ENCODE peak calls at places on chromosomes 5 and 9, in nine cellular contexts. F is gastrocnemius medialis, O is heart right ventricle, P is sigmoid colon, B is PC-9, Z is esophagus squamous epithelium, G is MM.1S, W is pancreas, S is IMR-90. Q is an unnamed sample.

GRCh38 chr9:133979921-133980863 is 11.9 kb downstream of the VAV2 start:
- DNase-seq in F (no peak), O (no peak), P (peak), B (peak), Z (no peak), G (no peak), W (peak), S (no peak), Q (no peak)

GRCh38 chr5:80184235-80185023 is 71.4 kb downstream of the SERINC5 start:
- DNase-seq in F (no peak), O (no peak), P (no peak), B (peak), Z (no peak), G (no peak), W (peak), S (no peak), Q (no peak)

GRCh38 chr9:95511232-95511951 is 5.4 kb downstream of the PTCH1 start:
- DNase-seq in F (peak), O (no peak), P (peak), B (peak), Z (no peak), G (peak), W (no peak), S (peak), Q (no peak)

GRCh38 chr9:129988607-129989361 is 54.2 kb downstream of the FNBP1 start:
- DNase-seq in F (no peak), O (no peak), P (no peak), B (no peak), Z (no peak), G (peak), W (no peak), S (no peak), Q (no peak)

GRCh38 chr5:140239939-140240700 is 62.8 kb downstream of the PFDN1 start:
- DNase-seq in F (peak), O (peak), P (peak), B (peak), Z (no peak), G (peak), W (peak), S (peak), Q (no peak)

GRCh38 chr9:136462664-136463063 is 20.2 kb downstream of the SEC16A start:
- DNase-seq in F (no peak), O (no peak), P (no peak), B (no peak), Z (no peak), G (no peak), W (no peak), S (no peak), Q (no peak)

GRCh38 chr5:59793000-59793399 is 100.5 kb downstream of the PDE4D start:
- DNase-seq in F (peak), O (peak), P (peak), B (peak), Z (no peak), G (no peak), W (no peak), S (peak), Q (peak)

GRCh38 chr9:73200694-73201432 is 49.2 kb downstream of the ANXA1 start:
- DNase-seq in F (no peak), O (no peak), P (no peak), B (peak), Z (no peak), G (peak), W (no peak), S (peak), Q (no peak)

GRCh38 chr5:3911111-3911510 is 315.5 kb downstream of the IRX1 start:
- DNase-seq in F (no peak), O (no peak), P (no peak), B (no peak), Z (no peak), G (no peak), W (no peak), S (no peak), Q (no peak)

GRCh38 chr9:134031071-134031470 is 5.8 kb downstream of the BRD3OS start:
- DNase-seq in F (no peak), O (no peak), P (peak), B (no peak), Z (no peak), G (no peak), W (no peak), S (no peak), Q (no peak)

DNA sequence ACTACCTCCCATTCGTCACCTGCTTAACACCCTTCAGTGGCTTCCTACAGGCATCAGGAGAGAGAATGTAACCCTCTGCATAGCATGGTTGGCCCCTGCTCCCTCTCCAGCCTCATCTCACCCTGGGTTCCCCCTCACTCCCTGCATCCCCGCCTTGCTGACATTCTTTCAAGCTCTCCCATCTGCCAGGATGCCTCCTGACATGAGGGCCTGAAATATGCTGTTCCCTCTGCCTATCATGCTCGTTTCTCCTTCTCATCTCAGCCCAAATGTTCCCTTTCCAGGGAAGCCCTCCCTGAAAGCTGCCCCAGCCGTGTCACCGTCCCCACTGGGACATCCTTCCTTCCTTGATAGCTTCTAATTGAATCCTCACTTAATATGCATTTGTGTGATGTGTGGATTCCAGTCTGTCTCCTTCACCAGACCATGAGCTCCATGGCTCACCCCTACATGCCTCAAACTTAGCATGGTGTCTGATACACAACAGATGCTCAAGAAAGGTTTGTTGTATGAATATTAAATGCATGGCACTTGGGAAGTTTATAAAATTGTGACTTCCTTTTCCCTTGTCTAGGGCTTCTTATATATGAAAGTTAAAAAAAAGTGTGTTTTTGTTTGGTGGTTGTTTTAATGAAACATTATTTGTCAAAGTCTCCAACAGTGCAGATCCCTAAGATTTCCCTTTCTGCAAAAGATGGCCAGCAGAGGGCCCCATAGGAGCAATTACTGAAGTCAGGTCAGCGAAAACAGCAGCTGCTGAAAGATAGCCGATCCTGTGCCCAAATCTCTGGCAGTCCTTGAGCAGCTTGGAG is 7.3 kb upstream of the C5orf58 start:
- DNase-seq in F (peak), O (peak), P (peak), B (peak), Z (no peak), G (peak), W (peak), S (peak), Q (no peak)
- TF ChIP-seq CTCF in F (peak), O (peak), P (peak), B (peak), Z (peak), G (peak), W (no peak), S (peak), Q (peak)

GRCh38 chr9:110029815-110030480 is 178.0 kb downstream of the C9orf152 start:
- DNase-seq in F (no peak), O (no peak), P (no peak), B (no peak), Z (no peak), G (no peak), W (no peak), S (no peak), Q (no peak)
- H3K4me3 ChIP-seq in F (no peak), O (no peak), P (no peak), B (no peak), Z (no peak), G (no peak), W (no peak), S (no peak), Q (no peak)

GRCh38 chr9:98231770-98232478 is 23.5 kb downstream of the TBC1D2 start:
- DNase-seq in F (no peak), O (no peak), P (peak), B (no peak), Z (no peak), G (no peak), W (no peak), S (peak), Q (peak)
- H3K27ac ChIP-seq in F (no peak), O (no peak), P (no peak), B (peak), Z (no peak), G (no peak), W (no peak), S (peak), Q (peak)

DNA sequence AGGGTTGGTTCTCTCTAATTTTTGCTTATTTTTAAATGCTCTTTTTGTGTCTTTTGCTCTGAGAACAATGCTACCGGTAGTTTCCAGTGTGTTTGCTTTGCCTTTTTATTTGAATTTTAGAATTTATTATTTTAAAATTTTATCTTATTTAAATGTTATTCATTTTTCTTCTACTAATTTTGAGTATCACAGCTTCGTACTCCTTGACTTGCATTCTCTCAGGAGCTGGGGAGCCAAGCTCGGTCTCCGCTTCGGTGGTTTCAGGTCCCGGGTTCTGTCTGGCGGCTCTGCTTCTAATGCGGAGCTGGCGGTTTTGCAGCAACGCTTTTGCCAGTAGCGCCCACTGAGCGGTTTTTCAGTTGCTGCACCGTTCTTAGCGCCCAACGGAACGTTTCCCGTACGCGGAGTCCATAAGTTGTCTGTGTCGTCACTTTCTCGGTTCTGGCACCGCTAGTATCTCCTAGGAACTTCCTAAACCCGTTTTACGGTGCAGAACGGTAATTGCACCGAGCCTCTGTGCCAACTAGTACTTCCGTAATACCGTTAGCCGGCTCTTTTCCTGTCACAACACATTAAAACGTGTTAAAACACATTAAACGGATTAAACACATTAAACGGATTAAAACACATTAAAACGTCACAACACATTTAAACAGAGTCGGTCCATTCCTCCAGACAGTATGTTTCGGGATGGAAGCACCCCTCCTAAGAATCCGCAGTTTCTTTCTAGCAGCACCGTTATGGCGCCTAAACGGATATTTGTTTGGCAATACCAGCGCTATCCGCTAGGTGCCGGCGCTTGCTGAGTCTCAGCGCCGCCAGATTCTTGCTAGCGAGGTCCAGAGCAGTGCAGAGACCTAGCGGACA is 45.6 kb downstream of the ANXA2R start:
- DNase-seq in F (peak), O (peak), P (peak), B (no peak), Z (peak), G (peak), W (peak), S (peak), Q (peak)
- TF ChIP-seq CTCF in F (peak), O (peak), P (peak), B (no peak), Z (peak), G (peak), W (peak), S (peak), Q (peak)

GRCh38 chr5:10057356-10057755 is 192.3 kb downstream of the ATPSCKMT start:
- DNase-seq in F (no peak), O (no peak), P (no peak), B (no peak), Z (no peak), G (no peak), W (no peak), S (no peak), Q (no peak)
- H3K4me3 ChIP-seq in F (no peak), O (no peak), P (no peak), B (no peak), Z (no peak), G (no peak), W (no peak), S (no peak), Q (no peak)

GRCh38 chr9:22211588-22212360 is 202.7 kb upstream of the CDKN2B start:
- DNase-seq in F (no peak), O (no peak), P (no peak), B (peak), Z (no peak), G (no peak), W (no peak), S (peak), Q (peak)
- H3K27ac ChIP-seq in F (no peak), O (no peak), P (no peak), B (peak), Z (peak), G (no peak), W (no peak), S (peak), Q (no peak)

Q was measured in AG04450.